ENCODE peak calls at places on chromosomes 1 and 21, in nine cellular contexts. Y is stimulated activated CD4-positive, alpha-beta T cell treated with anti-CD3 and anti-CD28 coated beads, Interleukin-12 subunit alpha, Interleukin-12 subunit beta, amount 100 ng/mL, for 48 hours; E is amniotic stem cell; X is mammary epithelial cell; G is activated effector memory CD4-positive, alpha-beta T cell treated with Interleukin-2 at 50 U/mL for 16 hours; K is thoracic aorta; O is activated naive CD8-positive, alpha-beta T cell treated with anti-CD3 and anti-CD28 coated beads for 36 hours; J is hepatic stellate cell; A is left kidney. C is an unnamed sample.

GRCh38 chr1:225816643-225817538 is 7.0 kb downstream of the EPHX1 start:
- DNase-seq in Y (no peak), E (no peak), X (no peak), G (no peak), K (no peak), O (no peak), J (no peak), A (peak; percentile 44), C (no peak)

GRCh38 chr1:21586926-21587601 is 77.8 kb downstream of the ALPL start:
- DNase-seq in Y (no peak), E (peak; percentile 73), X (peak; percentile 85), G (no peak), K (no peak), O (no peak), J (peak; percentile 97), A (peak; percentile 72), C (peak; percentile 92)

GRCh38 chr1:147762233-147763024 is 2.0 kb upstream of the GJA5 start:
- DNase-seq in Y (no peak), E (no peak), X (no peak), G (no peak), K (no peak), O (no peak), J (no peak), A (peak; percentile 18), C (no peak)

GRCh38 chr21:43331962-43332458 is 94.9 kb downstream of the SIK1 start:
- DNase-seq in Y (no peak), E (no peak), X (no peak), G (no peak), K (no peak), O (no peak), J (peak; percentile 92), A (peak; percentile 59), C (peak; percentile 93)

GRCh38 chr1:41618066-41618825 is 133.8 kb upstream of the EDN2 start:
- DNase-seq in Y (no peak), E (no peak), X (peak; percentile 62), G (no peak), K (no peak), O (no peak), J (no peak), A (no peak), C (no peak)

GRCh38 chr1:155170101-155170785 is 2.9 kb downstream of the KRTCAP2 start:
- DNase-seq in Y (no peak), E (no peak), X (no peak), G (no peak), K (no peak), O (no peak), J (no peak), A (no peak), C (peak; percentile 0)

GRCh38 chr21:26179501-26179900 is 8.9 kb upstream of the APP start:
- DNase-seq in Y (no peak), E (no peak), X (no peak), G (no peak), K (no peak), O (no peak), J (no peak), A (no peak), C (no peak)

GRCh38 chr1:115136106-115136505 is 46.8 kb upstream of the TSPAN2 start:
- DNase-seq in Y (no peak), E (no peak), X (peak; percentile 34), G (no peak), K (no peak), O (no peak), J (no peak), A (no peak), C (no peak)

GRCh38 chr1:8815582-8816285 is 1.7 kb downstream of the RERE start:
- DNase-seq in Y (no peak), E (no peak), X (peak; percentile 51), G (no peak), K (no peak), O (no peak), J (no peak), A (peak; percentile 57), C (no peak)

GRCh38 chr1:117372863-117373412 is 5.7 kb downstream of the MAN1A2 start:
- DNase-seq in Y (no peak), E (no peak), X (peak; percentile 41), G (no peak), K (no peak), O (no peak), J (no peak), A (no peak), C (no peak)

GRCh38 chr1:220278991-220279390 is 6.7 kb upstream of the RAB3GAP2 start:
- DNase-seq in Y (no peak), E (no peak), X (peak; percentile 12), G (no peak), K (no peak), O (no peak), J (no peak), A (no peak), C (peak; percentile 22)

GRCh38 chr1:78676347-78676982 is 26.8 kb downstream of the IFI44 start:
- DNase-seq in Y (peak; percentile 24), E (peak; percentile 62), X (peak; percentile 37), G (no peak), K (peak; percentile 13), O (peak; percentile 19), J (peak; percentile 9), A (peak; percentile 78), C (peak; percentile 23)

GRCh38 chr1:163036661-163037060 is 32.5 kb upstream of the RGS4 start:
- DNase-seq in Y (no peak), E (no peak), X (peak; percentile 18), G (no peak), K (no peak), O (no peak), J (no peak), A (no peak), C (no peak)

GRCh38 chr21:42061195-42061865 is 9.8 kb upstream of the UMODL1 start:
- DNase-seq in Y (no peak), E (no peak), X (no peak), G (no peak), K (no peak), O (peak; percentile 38), J (no peak), A (no peak), C (no peak)

GRCh38 chr1:170671629-170671963 is 7.7 kb downstream of the PRRX1 start:
- DNase-seq in Y (no peak), E (no peak), X (no peak), G (no peak), K (no peak), O (no peak), J (no peak), A (no peak), C (no peak)

GRCh38 chr1:114134518-114134917 is 19.2 kb downstream of the SYT6 start:
- DNase-seq in Y (no peak), E (no peak), X (no peak), G (no peak), K (no peak), O (no peak), J (no peak), A (no peak), C (no peak)

GRCh38 chr1:199909137-199909536 is 118.4 kb upstream of the NR5A2 start:
- DNase-seq in Y (no peak), E (no peak), X (peak; percentile 48), G (no peak), K (no peak), O (no peak), J (no peak), A (no peak), C (no peak)

GRCh38 chr1:212450331-212450881 is 17.7 kb downstream of the NENF start:
- DNase-seq in Y (no peak), E (no peak), X (no peak), G (no peak), K (no peak), O (no peak), J (no peak), A (peak; percentile 83), C (no peak)

GRCh38 chr1:211735208-211736170 is 60.1 kb upstream of the NEK2 start:
- DNase-seq in Y (no peak), E (peak; percentile 88), X (peak; percentile 85), G (no peak), K (no peak), O (no peak), J (peak; percentile 82), A (no peak), C (peak; percentile 76)

GRCh38 chr21:46063227-46063626 is 34.7 kb upstream of the COL6A2 start:
- DNase-seq in Y (no peak), E (no peak), X (no peak), G (no peak), K (no peak), O (no peak), J (no peak), A (no peak), C (no peak)

GRCh38 chr21:44944596-44944995 is 4.8 kb downstream of the SLX9 start:
- DNase-seq in Y (no peak), E (no peak), X (no peak), G (no peak), K (no peak), O (no peak), J (no peak), A (no peak), C (no peak)

GRCh38 chr1:84847253-84848247 is 45.5 kb downstream of the LPAR3 start:
- DNase-seq in Y (no peak), E (peak; percentile 81), X (peak; percentile 98), G (no peak), K (peak; percentile 18), O (peak; percentile 42), J (peak; percentile 83), A (peak; percentile 85), C (peak; percentile 84)

GRCh38 chr21:36615274-36615964 is 83.5 kb upstream of the SIM2 start:
- DNase-seq in Y (no peak), E (no peak), X (no peak), G (no peak), K (no peak), O (no peak), J (no peak), A (no peak), C (no peak)

GRCh38 chr1:233326319-233326994 is 1.1 kb upstream of the MAP3K21 start:
- DNase-seq in Y (no peak), E (no peak), X (no peak), G (no peak), K (no peak), O (no peak), J (no peak), A (no peak), C (no peak)

GRCh38 chr1:154213274-154213673 is 7.1 kb upstream of the CFAP141 start:
- DNase-seq in Y (no peak), E (no peak), X (peak; percentile 78), G (no peak), K (no peak), O (no peak), J (peak; percentile 46), A (no peak), C (peak; percentile 36)

GRCh38 chr1:115070993-115071661 is 18.2 kb downstream of the TSPAN2 start:
- DNase-seq in Y (no peak), E (no peak), X (no peak), G (no peak), K (no peak), O (no peak), J (no peak), A (no peak), C (no peak)

GRCh38 chr1:100383743-100384405 is 31.6 kb downstream of the CDC14A start:
- DNase-seq in Y (no peak), E (no peak), X (no peak), G (no peak), K (no peak), O (no peak), J (no peak), A (no peak), C (no peak)

GRCh38 chr1:167713330-167714081 is 8.3 kb upstream of the MPZL1 start:
- DNase-seq in Y (no peak), E (peak; percentile 20), X (no peak), G (no peak), K (no peak), O (peak; percentile 17), J (no peak), A (peak; percentile 60), C (no peak)

GRCh38 chr1:29342351-29342750 is 106.0 kb downstream of the PTPRU start:
- DNase-seq in Y (no peak), E (no peak), X (no peak), G (no peak), K (no peak), O (no peak), J (no peak), A (no peak), C (no peak)

GRCh38 chr1:99306056-99306455 is 41.8 kb downstream of the PLPPR4 start:
- DNase-seq in Y (no peak), E (no peak), X (no peak), G (no peak), K (no peak), O (no peak), J (no peak), A (no peak), C (no peak)

GRCh38 chr1:22592919-22593790 is 29.9 kb downstream of the EPHA8 start:
- DNase-seq in Y (no peak), E (no peak), X (no peak), G (no peak), K (no peak), O (no peak), J (no peak), A (no peak), C (no peak)

C was measured in AG08396.